ENCODE peak calls at places on chromosomes 12 and 14, in nine cellular contexts. M, L, Z, O, A, E, Q, G and B are unnamed samples.

GRCh38 chr14:54797986-54798385 is 104.6 kb downstream of the GCH1 start:
- DNase-seq in M (no peak), L (no peak), Z (no peak), O (no peak), A (no peak), E (no peak), Q (no peak), G (no peak), B (no peak)

GRCh38 chr12:49296836-49297694 is 2.1 kb downstream of the PRPH start:
- DNase-seq in M (peak), L (no peak), Z (no peak), O (peak), A (peak), E (peak), Q (no peak), G (no peak), B (peak)

GRCh38 chr12:111063296-111064026 is 143.1 kb upstream of the MYL2 start:
- DNase-seq in M (no peak), L (peak), Z (no peak), O (no peak), A (no peak), E (no peak), Q (peak), G (peak), B (no peak)

GRCh38 chr14:97382616-97383226 is 585.5 kb downstream of the VRK1 start:
- DNase-seq in M (no peak), L (no peak), Z (no peak), O (no peak), A (no peak), E (no peak), Q (no peak), G (no peak), B (no peak)

GRCh38 chr12:65959452-65959851 is 135.2 kb downstream of the HMGA2 start:
- DNase-seq in M (no peak), L (no peak), Z (no peak), O (no peak), A (no peak), E (no peak), Q (no peak), G (no peak), B (no peak)

GRCh38 chr14:64464695-64465094 is 604 bp upstream of the AKAP5 start:
- DNase-seq in M (no peak), L (no peak), Z (no peak), O (no peak), A (no peak), E (no peak), Q (no peak), G (no peak), B (no peak)

GRCh38 chr12:4086481-4086880 is 187.1 kb upstream of the CCND2 start:
- DNase-seq in M (no peak), L (no peak), Z (no peak), O (no peak), A (no peak), E (no peak), Q (no peak), G (no peak), B (no peak)

GRCh38 chr14:22099942-22100763 is 426.5 kb upstream of the OR4E1 start:
- DNase-seq in M (peak), L (peak), Z (peak), O (peak), A (peak), E (peak), Q (peak), G (peak), B (peak)

GRCh38 chr12:49322708-49323523 is at the start of gene TROAP:
- DNase-seq in M (peak), L (peak), Z (peak), O (peak), A (peak), E (peak), Q (peak), G (peak), B (peak)

GRCh38 chr14:28666961-28667360 is 99.6 kb upstream of the FOXG1 start:
- DNase-seq in M (no peak), L (no peak), Z (peak), O (no peak), A (no peak), E (no peak), Q (peak), G (no peak), B (no peak)

GRCh38 chr12:47441490-47441889 is 264.3 kb downstream of the RPAP3 start:
- DNase-seq in M (no peak), L (no peak), Z (no peak), O (no peak), A (no peak), E (no peak), Q (no peak), G (no peak), B (no peak)

GRCh38 chr14:63761356-63762117 is 33.7 kb upstream of the SGPP1 start:
- DNase-seq in M (no peak), L (no peak), Z (no peak), O (no peak), A (no peak), E (no peak), Q (no peak), G (no peak), B (no peak)

GRCh38 chr14:29788093-29788492 is 139.6 kb downstream of the PRKD1 start:
- DNase-seq in M (no peak), L (no peak), Z (no peak), O (no peak), A (no peak), E (no peak), Q (no peak), G (no peak), B (no peak)

GRCh38 chr14:50001999-50002925 is 109.4 kb downstream of the ARF6 start:
- DNase-seq in M (peak), L (no peak), Z (no peak), O (peak), A (no peak), E (no peak), Q (no peak), G (peak), B (no peak)

GRCh38 chr12:107875772-107876171 is 101.3 kb downstream of the ASCL4 start:
- DNase-seq in M (no peak), L (no peak), Z (no peak), O (no peak), A (no peak), E (no peak), Q (no peak), G (no peak), B (no peak)

GRCh38 chr12:26939192-26939832 is 1.0 kb downstream of the FGFR1OP2 start:
- DNase-seq in M (peak), L (peak), Z (peak), O (peak), A (no peak), E (no peak), Q (peak), G (peak), B (no peak)

GRCh38 chr12:8637666-8638065 is 25.0 kb downstream of the MFAP5 start:
- DNase-seq in M (no peak), L (no peak), Z (no peak), O (no peak), A (no peak), E (no peak), Q (no peak), G (no peak), B (no peak)

GRCh38 chr12:10304161-10304574 is 3.5 kb upstream of the KLRD1 start:
- DNase-seq in M (peak), L (peak), Z (peak), O (no peak), A (no peak), E (no peak), Q (peak), G (peak), B (no peak)

DNA sequence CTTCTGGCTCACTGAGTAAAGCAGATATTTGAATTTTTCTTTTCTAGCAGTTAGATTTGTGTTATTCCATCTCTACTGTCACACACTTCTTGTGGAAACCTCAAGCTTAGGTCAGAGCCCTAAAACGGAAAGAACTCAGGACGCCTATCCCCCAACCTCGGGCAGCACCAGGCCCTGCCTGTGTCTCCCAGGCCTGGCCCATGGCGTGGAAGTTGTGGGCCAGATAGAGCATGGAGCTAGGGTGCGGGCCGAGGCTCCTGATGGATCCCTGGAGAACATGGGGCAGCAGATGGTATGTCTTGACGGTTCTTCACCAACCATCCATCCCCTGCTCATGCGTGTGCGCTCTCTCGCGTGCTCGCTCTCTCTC is 20.6 kb downstream of the P2RX4 start:
- DNase-seq in M (no peak), L (no peak), Z (no peak), O (no peak), A (no peak), E (no peak), Q (no peak), G (no peak), B (no peak)
- TF ChIP-seq CTCF in M (no peak), L (no peak), Z (no peak), O (peak), A (no peak), E (no peak), Q (no peak), G (no peak), B (peak)

DNA sequence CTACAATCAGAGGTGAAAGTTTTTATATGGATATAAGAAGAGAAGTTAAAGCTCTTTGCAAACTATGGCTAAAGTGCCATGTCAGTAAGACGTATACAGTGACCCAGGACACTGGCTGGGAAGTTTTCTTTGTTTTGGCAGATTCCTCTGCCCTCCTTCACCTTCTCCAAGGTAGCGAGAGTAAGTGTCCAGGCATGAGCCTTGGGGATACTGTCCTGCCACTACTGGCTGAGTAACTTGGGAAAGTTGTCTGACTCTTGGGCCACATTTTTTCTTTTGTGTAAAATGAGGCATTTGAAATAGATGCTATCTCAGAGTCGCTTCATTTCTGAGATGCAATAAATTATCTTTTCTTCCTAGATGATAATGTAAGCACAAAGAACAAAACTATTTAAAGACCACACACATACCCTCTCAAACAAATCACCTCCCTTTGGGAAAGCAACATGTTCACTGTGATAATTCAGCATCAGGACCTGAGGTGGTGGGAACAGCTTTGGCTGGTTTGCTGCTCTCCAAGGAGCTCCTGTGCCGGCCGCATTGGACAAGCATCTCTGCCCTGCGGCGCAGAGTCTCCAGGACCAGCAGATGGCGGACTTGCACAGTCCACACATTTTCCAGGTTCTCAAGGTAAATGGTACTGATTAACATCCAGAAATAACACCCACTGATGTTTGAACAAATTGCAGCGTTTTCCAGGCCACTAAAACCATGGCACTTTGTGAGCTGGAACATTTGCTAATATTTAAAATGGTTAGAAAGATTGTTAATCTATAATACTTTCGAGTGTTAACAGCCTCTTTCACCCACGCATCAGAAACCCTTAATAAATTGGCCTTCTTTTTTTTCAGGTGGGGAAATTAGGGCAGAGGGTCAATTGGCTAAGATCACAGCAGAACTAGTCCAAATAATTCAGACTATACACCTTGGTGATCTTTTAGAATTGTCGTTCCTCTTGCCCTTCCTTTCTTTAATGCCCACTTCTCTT is 106.2 kb downstream of the PTCSC3 start:
- DNase-seq in M (peak), L (peak), Z (peak), O (peak), A (peak), E (peak), Q (peak), G (peak), B (peak)
- TF ChIP-seq CTCF in M (peak), L (peak), Z (peak), O (peak), A (peak), E (peak), Q (peak), G (peak), B (peak)

GRCh38 chr12:50647031-50647430 is 116.9 kb upstream of the ATF1 start:
- DNase-seq in M (no peak), L (no peak), Z (no peak), O (no peak), A (no peak), E (no peak), Q (no peak), G (no peak), B (no peak)
- TF ChIP-seq CTCF in M (no peak), L (no peak), Z (no peak), O (no peak), A (no peak), E (no peak), Q (no peak), G (no peak), B (no peak)

GRCh38 chr14:81927069-81927468 is 393.4 kb upstream of the SEL1L start:
- DNase-seq in M (no peak), L (no peak), Z (no peak), O (no peak), A (no peak), E (no peak), Q (no peak), G (peak), B (no peak)
- TF ChIP-seq CTCF in M (no peak), L (no peak), Z (no peak), O (no peak), A (no peak), E (no peak), Q (no peak), G (no peak), B (peak)

GRCh38 chr14:92439551-92440344 is 73.8 kb upstream of the RIN3 start:
- DNase-seq in M (no peak), L (no peak), Z (no peak), O (no peak), A (no peak), E (no peak), Q (no peak), G (no peak), B (no peak)

GRCh38 chr14:92435154-92435553 is 78.4 kb upstream of the RIN3 start:
- DNase-seq in M (no peak), L (no peak), Z (no peak), O (no peak), A (no peak), E (no peak), Q (no peak), G (no peak), B (no peak)

GRCh38 chr14:92437309-92437708 is 76.3 kb upstream of the RIN3 start:
- DNase-seq in M (no peak), L (no peak), Z (no peak), O (no peak), A (no peak), E (no peak), Q (no peak), G (no peak), B (no peak)

GRCh38 chr14:92436115-92436776 is 77.3 kb upstream of the RIN3 start:
- DNase-seq in M (no peak), L (no peak), Z (no peak), O (no peak), A (no peak), E (no peak), Q (no peak), G (no peak), B (no peak)

DNA sequence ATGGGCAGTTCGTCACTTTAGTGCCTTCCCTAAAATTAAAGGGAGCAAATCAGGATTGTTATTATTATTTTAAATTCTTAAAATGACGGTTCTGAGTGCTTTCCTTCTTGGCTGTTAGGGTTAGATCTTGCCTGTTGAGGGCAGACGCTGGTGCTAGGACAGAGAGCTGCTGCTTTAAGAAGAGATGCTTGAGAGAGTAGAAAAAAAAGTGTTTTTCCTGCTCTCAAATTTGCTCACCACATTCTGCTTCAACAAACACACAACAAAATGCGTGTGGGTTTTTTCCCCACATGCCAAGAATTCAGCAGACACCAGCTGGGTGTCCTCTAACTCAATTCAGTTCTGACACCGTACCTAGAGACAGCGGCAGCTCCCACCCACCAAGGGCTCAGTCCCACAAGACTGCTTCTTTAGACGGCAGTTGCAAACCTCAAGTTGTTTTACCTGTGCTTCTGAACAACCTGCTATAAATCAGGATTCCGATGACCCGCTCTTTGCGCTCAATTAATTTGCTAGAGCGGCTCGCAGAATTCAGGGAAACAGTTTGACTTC is 75.8 kb upstream of the RIN3 start:
- DNase-seq in M (no peak), L (no peak), Z (peak), O (no peak), A (no peak), E (no peak), Q (no peak), G (no peak), B (no peak)
- TF ChIP-seq CTCF in M (no peak), L (no peak), Z (no peak), O (no peak), A (no peak), E (no peak), Q (no peak), G (no peak), B (no peak)

GRCh38 chr14:32408018-32408417 is 78.9 kb downstream of the AKAP6 start:
- DNase-seq in M (no peak), L (no peak), Z (peak), O (no peak), A (no peak), E (no peak), Q (no peak), G (no peak), B (no peak)

GRCh38 chr14:32404784-32405573 is 75.9 kb downstream of the AKAP6 start:
- DNase-seq in M (no peak), L (no peak), Z (no peak), O (no peak), A (no peak), E (no peak), Q (no peak), G (no peak), B (no peak)

GRCh38 chr14:32403688-32404087 is 74.6 kb downstream of the AKAP6 start:
- DNase-seq in M (peak), L (peak), Z (peak), O (no peak), A (no peak), E (no peak), Q (peak), G (no peak), B (no peak)

GRCh38 chr14:32407170-32407569 is 78.1 kb downstream of the AKAP6 start:
- DNase-seq in M (no peak), L (no peak), Z (peak), O (no peak), A (no peak), E (no peak), Q (no peak), G (no peak), B (no peak)

GRCh38 chr14:32405856-32406255 is 76.8 kb downstream of the AKAP6 start:
- DNase-seq in M (no peak), L (no peak), Z (no peak), O (no peak), A (no peak), E (no peak), Q (no peak), G (no peak), B (no peak)
- TF ChIP-seq CTCF in M (no peak), L (no peak), Z (peak), O (no peak), A (no peak), E (no peak), Q (no peak), G (no peak), B (no peak)